ENCODE peak calls at places on chromosomes 13 and 19, in four cellular contexts. One of them, this sample, is unnamed. For H3K4me1, the result is how much of the 10 kb centered on the place peaks cover.

GRCh38 chr19:29628661-29629385 is 22.7 kb downstream of the POP4 start:
- DNase-seq in upper lobe of right lung: peak
- DNase-seq in uterus: no peak
- DNase-seq in CD8-positive, alpha-beta memory T cell: no peak
- DNase-seq in this sample: no peak

GRCh38 chr19:32233885-32234284 is 111.5 kb upstream of the ZNF507 start:
- DNase-seq in upper lobe of right lung: peak
- DNase-seq in uterus: no peak
- DNase-seq in CD8-positive, alpha-beta memory T cell: no peak
- DNase-seq in this sample: no peak

GRCh38 chr19:36797786-36798108 is 25.1 kb upstream of the ZNF850 start:
- DNase-seq in upper lobe of right lung: no peak
- DNase-seq in uterus: no peak
- DNase-seq in CD8-positive, alpha-beta memory T cell: no peak
- DNase-seq in this sample: no peak

GRCh38 chr19:48170817-48171347 is 402 bp downstream of the ZSWIM9 start:
- DNase-seq in upper lobe of right lung: no peak
- DNase-seq in uterus: no peak
- DNase-seq in CD8-positive, alpha-beta memory T cell: no peak
- DNase-seq in this sample: no peak

GRCh38 chr13:91141619-91142061 is 205.8 kb upstream of the MIR17HG start:
- DNase-seq in upper lobe of right lung: no peak
- DNase-seq in uterus: no peak
- DNase-seq in CD8-positive, alpha-beta memory T cell: no peak
- DNase-seq in this sample: no peak

GRCh38 chr19:40392894-40393517 is 3.0 kb upstream of the HIPK4 start:
- DNase-seq in upper lobe of right lung: peak
- DNase-seq in uterus: no peak
- DNase-seq in CD8-positive, alpha-beta memory T cell: no peak
- DNase-seq in this sample: no peak

GRCh38 chr13:22451345-22451744 is 729.4 kb upstream of the SGCG start:
- DNase-seq in upper lobe of right lung: no peak
- DNase-seq in uterus: no peak
- DNase-seq in CD8-positive, alpha-beta memory T cell: no peak
- DNase-seq in this sample: peak

GRCh38 chr13:107203146-107203847 is 635.4 kb upstream of the ARGLU1 start:
- DNase-seq in upper lobe of right lung: no peak
- DNase-seq in uterus: no peak
- DNase-seq in CD8-positive, alpha-beta memory T cell: no peak
- DNase-seq in this sample: no peak

GRCh38 chr19:35721374-35721773 is 3.6 kb downstream of the KMT2B start:
- DNase-seq in upper lobe of right lung: no peak
- DNase-seq in uterus: no peak
- DNase-seq in CD8-positive, alpha-beta memory T cell: no peak
- DNase-seq in this sample: no peak

GRCh38 chr13:44362394-44363040 is 11.1 kb upstream of the SERP2 start:
- DNase-seq in upper lobe of right lung: no peak
- DNase-seq in uterus: no peak
- DNase-seq in CD8-positive, alpha-beta memory T cell: no peak
- DNase-seq in this sample: no peak

DNA sequence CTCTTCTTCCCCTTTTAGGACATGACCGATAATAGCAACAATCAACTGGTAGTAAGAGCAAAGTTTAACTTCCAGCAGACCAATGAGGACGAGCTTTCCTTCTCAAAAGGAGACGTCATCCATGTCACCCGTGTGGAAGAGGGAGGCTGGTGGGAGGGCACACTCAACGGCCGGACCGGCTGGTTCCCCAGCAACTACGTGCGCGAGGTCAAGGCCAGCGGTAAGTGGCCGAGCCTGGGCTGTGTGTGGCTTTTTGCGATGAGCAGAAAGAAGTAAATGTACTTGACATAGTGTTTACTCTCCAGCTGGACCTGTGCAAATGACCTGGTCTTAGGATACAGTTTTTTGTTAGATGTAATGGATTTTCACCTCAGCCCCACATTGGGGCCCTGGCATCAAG is 102.6 kb downstream of the ARHGEF7 start:
- DNase-seq in upper lobe of right lung: peak
- DNase-seq in uterus: no peak
- DNase-seq in CD8-positive, alpha-beta memory T cell: no peak
- DNase-seq in this sample: no peak
- H3K4me1 ChIP-seq in upper lobe of right lung: under half
- H3K4me1 ChIP-seq in uterus: under half
- H3K4me1 ChIP-seq in CD8-positive, alpha-beta memory T cell: under half
- H3K4me1 ChIP-seq in this sample: under half

GRCh38 chr13:23551213-23552008 is 18.8 kb upstream of the TNFRSF19 start:
- DNase-seq in upper lobe of right lung: no peak
- DNase-seq in uterus: no peak
- DNase-seq in CD8-positive, alpha-beta memory T cell: no peak
- DNase-seq in this sample: no peak
- H3K27ac ChIP-seq in upper lobe of right lung: no peak
- H3K27ac ChIP-seq in uterus: no peak
- H3K27ac ChIP-seq in CD8-positive, alpha-beta memory T cell: no peak
- H3K27ac ChIP-seq in this sample: peak

GRCh38 chr13:109569938-109570711 is 216.3 kb downstream of the IRS2 start:
- DNase-seq in upper lobe of right lung: no peak
- DNase-seq in uterus: no peak
- DNase-seq in CD8-positive, alpha-beta memory T cell: no peak
- DNase-seq in this sample: no peak
- H3K4me1 ChIP-seq in upper lobe of right lung: under half
- H3K4me1 ChIP-seq in uterus: under half
- H3K4me1 ChIP-seq in CD8-positive, alpha-beta memory T cell: under half
- H3K4me1 ChIP-seq in this sample: under half

DNA sequence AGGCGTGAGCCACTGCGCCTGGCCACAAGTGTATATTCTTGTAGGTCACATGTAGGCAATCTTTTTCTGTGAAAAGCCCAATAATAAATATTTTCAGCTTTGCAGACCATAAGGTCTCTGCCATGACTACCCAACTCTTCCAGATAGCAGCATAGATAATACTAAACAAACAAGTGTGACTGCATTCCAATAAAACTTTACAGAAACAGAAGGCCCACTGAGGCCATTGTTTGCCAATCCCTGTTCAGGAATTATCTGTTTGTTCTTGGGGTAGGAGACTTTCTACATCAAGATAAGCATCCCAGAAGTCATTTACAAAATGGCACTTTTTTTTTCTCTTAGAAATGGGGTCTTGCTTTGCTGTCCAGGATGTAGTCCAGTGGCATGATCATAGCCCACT is 2.8 kb upstream of the ZNF329 start:
- DNase-seq in upper lobe of right lung: no peak
- DNase-seq in uterus: no peak
- DNase-seq in CD8-positive, alpha-beta memory T cell: no peak
- DNase-seq in this sample: no peak
- H3K27ac ChIP-seq in upper lobe of right lung: no peak
- H3K27ac ChIP-seq in uterus: no peak
- H3K27ac ChIP-seq in CD8-positive, alpha-beta memory T cell: no peak
- H3K27ac ChIP-seq in this sample: no peak

GRCh38 chr13:27962128-27962841 is 6.8 kb downstream of the CDX2 start:
- DNase-seq in upper lobe of right lung: no peak
- DNase-seq in uterus: no peak
- DNase-seq in CD8-positive, alpha-beta memory T cell: no peak
- DNase-seq in this sample: no peak

GRCh38 chr13:27961227-27962085 is 7.7 kb downstream of the CDX2 start:
- DNase-seq in upper lobe of right lung: no peak
- DNase-seq in uterus: no peak
- DNase-seq in CD8-positive, alpha-beta memory T cell: no peak
- DNase-seq in this sample: no peak

GRCh38 chr13:27959976-27960361 is 9.1 kb downstream of the CDX2 start:
- DNase-seq in upper lobe of right lung: no peak
- DNase-seq in uterus: no peak
- DNase-seq in CD8-positive, alpha-beta memory T cell: no peak
- DNase-seq in this sample: no peak

GRCh38 chr13:27958928-27959539 is 10.1 kb downstream of the CDX2 start:
- DNase-seq in upper lobe of right lung: no peak
- DNase-seq in uterus: no peak
- DNase-seq in CD8-positive, alpha-beta memory T cell: no peak
- DNase-seq in this sample: no peak

GRCh38 chr13:27960362-27961226 is 8.5 kb downstream of the CDX2 start:
- DNase-seq in upper lobe of right lung: peak
- DNase-seq in uterus: no peak
- DNase-seq in CD8-positive, alpha-beta memory T cell: no peak
- DNase-seq in this sample: peak
- H3K4me1 ChIP-seq in upper lobe of right lung: under half
- H3K4me1 ChIP-seq in uterus: under half
- H3K4me1 ChIP-seq in CD8-positive, alpha-beta memory T cell: under half
- H3K4me1 ChIP-seq in this sample: under half